ENCODE peak calls at places on chromosomes 4 and X, in six cellular contexts. U, V, E, J, K and W are unnamed samples.

GRCh38 chr4:54498661-54499111 is 159.1 kb upstream of the KIT start:
- DNase-seq in V (no peak), J (no peak), E (no peak), K (no peak), U (no peak), W (no peak)

GRCh38 chr4:7141151-7141550 is 51.2 kb upstream of the SORCS2 start:
- DNase-seq in E (no peak), K (no peak), J (no peak), V (no peak), U (no peak), W (no peak)

GRCh38 chr4:23956601-23957364 is 66.9 kb upstream of the PPARGC1A start:
- DNase-seq in K (no peak), U (no peak), V (no peak), E (no peak), J (no peak), W (no peak)

GRCh38 chrX:132127748-132128147 is at the start of gene FRMD7:
- DNase-seq in U (no peak), K (no peak), V (peak), J (no peak), E (no peak), W (no peak)

GRCh38 chr4:2332976-2333319 is 71.0 kb upstream of the MXD4 start:
- DNase-seq in U (no peak), K (no peak), E (no peak), V (no peak), J (no peak), W (peak)

GRCh38 chr4:95045429-95045828 is 287.7 kb downstream of the BMPR1B start:
- DNase-seq in J (no peak), V (no peak), E (no peak), K (no peak), U (no peak), W (no peak)

GRCh38 chr4:10765386-10765785 is 80.8 kb upstream of the CLNK start:
- DNase-seq in V (no peak), E (no peak), U (no peak), J (no peak), K (no peak), W (no peak)

GRCh38 chr4:112069110-112069509 is 76.1 kb upstream of the FAM241A start:
- DNase-seq in K (no peak), V (no peak), J (no peak), E (no peak), U (no peak), W (no peak)

GRCh38 chrX:56219702-56220101 is 12.5 kb upstream of the KLF8 start:
- DNase-seq in K (no peak), E (no peak), U (no peak), V (no peak), J (no peak), W (no peak)

GRCh38 chr4:109211671-109212070 is 90.8 kb downstream of the COL25A1 start:
- DNase-seq in K (no peak), J (no peak), E (no peak), V (no peak), U (no peak), W (no peak)

DNA sequence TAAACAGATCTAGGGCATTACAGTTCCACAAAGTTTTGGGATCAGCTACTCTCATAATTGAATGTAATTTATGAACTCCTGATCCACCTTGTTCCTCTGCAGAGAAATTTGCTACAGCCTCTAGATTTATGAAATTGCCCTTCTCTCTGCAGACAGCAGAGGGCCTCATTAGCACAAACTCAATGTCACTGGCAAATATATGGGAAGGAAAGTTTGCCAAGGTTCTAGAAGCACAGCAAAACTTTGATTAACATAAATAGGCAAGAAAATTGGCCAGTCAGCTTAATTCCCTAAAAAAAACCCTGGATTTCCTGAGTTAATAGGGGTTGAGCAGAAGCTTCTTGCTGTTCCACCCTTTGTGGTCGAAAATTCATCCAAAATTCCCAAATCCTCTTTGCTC is 31.5 kb downstream of the PRPS1 start:
- DNase-seq in U (no peak), K (no peak), E (no peak), J (peak), V (peak), W (no peak)
- TF ChIP-seq CTCF in U (peak), K (peak), E (peak), J (peak), V (peak), W (peak)

DNA sequence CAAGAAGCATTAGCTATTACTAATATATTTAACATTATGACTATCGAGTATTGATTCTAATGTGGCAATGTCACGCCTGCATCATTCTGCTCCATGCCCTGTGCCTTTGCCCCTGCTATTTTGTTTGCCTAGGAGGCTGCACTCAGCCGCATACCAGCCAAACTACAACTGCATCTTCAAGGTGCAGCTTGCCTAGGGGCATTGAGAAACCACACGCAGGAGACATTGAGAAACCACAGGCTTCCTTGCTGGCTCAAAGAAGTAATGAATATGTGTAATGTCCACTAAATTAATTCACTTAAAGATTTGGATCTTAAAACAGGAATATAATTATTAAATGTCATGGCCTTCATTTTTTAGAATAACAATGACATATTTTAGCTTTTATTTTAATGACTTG is 683.6 kb upstream of the TENM3 start:
- DNase-seq in J (no peak), K (no peak), U (no peak), V (no peak), E (no peak), W (no peak)
- TF ChIP-seq CTCF in J (no peak), K (no peak), U (no peak), V (no peak), E (no peak), W (no peak)

GRCh38 chr4:161704040-161704439 is 459.8 kb downstream of the FSTL5 start:
- DNase-seq in J (no peak), U (peak), E (no peak), V (no peak), K (no peak), W (no peak)

GRCh38 chr4:161696957-161697356 is 466.8 kb downstream of the FSTL5 start:
- DNase-seq in E (no peak), K (no peak), V (no peak), J (no peak), U (no peak), W (no peak)

GRCh38 chr4:161704653-161705052 is 459.1 kb downstream of the FSTL5 start:
- DNase-seq in E (no peak), J (no peak), U (peak), V (no peak), K (no peak), W (no peak)

GRCh38 chr4:161702287-161702686 is 461.5 kb downstream of the FSTL5 start:
- DNase-seq in V (no peak), J (no peak), K (no peak), E (no peak), U (no peak), W (no peak)
- TF ChIP-seq CTCF in V (no peak), J (no peak), K (peak), E (no peak), U (peak), W (no peak)

GRCh38 chr4:5979981-5980380 is 38.2 kb downstream of the C4orf50 start:
- DNase-seq in U (peak), J (peak), K (no peak), V (peak), E (peak), W (no peak)
- TF ChIP-seq CTCF in U (peak), J (peak), K (peak), V (peak), E (peak), W (peak)

GRCh38 chr4:170049793-170050192 is 23.6 kb upstream of the MFAP3L start:
- DNase-seq in E (no peak), J (no peak), K (no peak), U (no peak), V (no peak), W (no peak)

GRCh38 chr4:170051402-170051801 is 25.2 kb upstream of the MFAP3L start:
- DNase-seq in K (no peak), V (no peak), J (no peak), U (no peak), E (no peak), W (no peak)

GRCh38 chr4:170052919-170053318 is 26.7 kb upstream of the MFAP3L start:
- DNase-seq in V (no peak), J (no peak), K (no peak), U (no peak), E (no peak), W (no peak)

DNA sequence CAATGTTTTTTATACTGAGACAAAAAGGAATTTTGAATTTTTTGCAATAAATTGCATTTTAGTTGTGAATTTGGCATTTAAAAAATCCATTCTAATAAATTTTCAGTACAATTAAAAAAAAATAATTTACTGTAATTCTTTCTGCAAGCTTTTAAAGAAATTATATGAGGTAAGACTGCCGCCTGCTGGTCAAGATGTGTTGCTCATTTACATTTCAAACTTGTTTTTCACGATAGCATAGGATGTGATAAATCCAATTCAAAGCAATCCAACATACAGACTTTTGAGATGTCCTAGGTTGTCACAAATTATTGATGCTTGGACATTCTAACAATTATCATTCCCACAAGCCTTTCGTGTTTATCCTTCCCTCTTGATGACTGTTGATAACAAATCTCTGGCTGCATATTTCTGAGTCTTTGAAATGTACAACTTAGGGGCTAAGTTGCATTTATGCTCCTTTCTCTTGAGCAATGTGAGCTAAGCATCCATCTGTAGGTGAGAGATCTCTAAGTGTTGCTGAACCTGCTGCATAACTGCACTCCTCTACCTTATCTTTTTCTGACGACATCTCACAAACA is 21.7 kb upstream of the MFAP3L start:
- DNase-seq in K (no peak), V (peak), U (peak), J (peak), E (no peak), W (no peak)
- TF ChIP-seq CTCF in K (peak), V (peak), U (peak), J (peak), E (peak), W (peak)

DNA sequence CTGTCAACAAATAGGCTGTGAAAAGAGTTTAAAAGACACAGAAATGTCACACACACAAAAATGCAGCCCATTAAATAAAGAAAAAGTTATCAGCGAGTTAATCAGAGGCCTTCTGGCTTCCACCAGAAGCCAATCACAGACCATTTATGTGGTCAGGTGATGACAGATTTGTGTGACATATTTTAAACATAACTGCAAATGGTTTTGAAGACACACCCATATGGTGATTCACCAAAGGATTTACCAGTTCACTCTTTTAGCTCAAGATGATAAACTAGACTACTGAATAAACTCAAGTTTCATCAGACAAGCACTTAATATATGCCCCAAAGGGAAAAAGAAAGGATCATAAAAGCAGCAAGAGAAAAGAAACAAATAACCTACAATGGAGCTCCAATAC is 181.2 kb downstream of the SPANXN4 start:
- DNase-seq in U (no peak), V (no peak), K (no peak), J (no peak), E (no peak), W (no peak)
- TF ChIP-seq CTCF in U (no peak), V (no peak), K (no peak), J (no peak), E (no peak), W (no peak)

GRCh38 chr4:40733752-40734151 is 16.0 kb upstream of the NSUN7 start:
- DNase-seq in U (no peak), V (no peak), E (no peak), K (no peak), J (no peak), W (no peak)

GRCh38 chr4:40737882-40738281 is 11.9 kb upstream of the NSUN7 start:
- DNase-seq in U (no peak), E (no peak), J (no peak), V (no peak), K (no peak), W (no peak)

GRCh38 chr4:40739347-40739746 is 10.4 kb upstream of the NSUN7 start:
- DNase-seq in E (no peak), J (no peak), V (no peak), U (no peak), K (no peak), W (no peak)

GRCh38 chr4:40734497-40734896 is 15.3 kb upstream of the NSUN7 start:
- DNase-seq in J (no peak), E (no peak), V (no peak), K (no peak), U (no peak), W (no peak)

GRCh38 chr4:40736910-40737309 is 12.8 kb upstream of the NSUN7 start:
- DNase-seq in J (peak), U (no peak), V (no peak), E (no peak), K (no peak), W (no peak)
- TF ChIP-seq CTCF in J (peak), U (peak), V (peak), E (peak), K (peak), W (peak)

DNA sequence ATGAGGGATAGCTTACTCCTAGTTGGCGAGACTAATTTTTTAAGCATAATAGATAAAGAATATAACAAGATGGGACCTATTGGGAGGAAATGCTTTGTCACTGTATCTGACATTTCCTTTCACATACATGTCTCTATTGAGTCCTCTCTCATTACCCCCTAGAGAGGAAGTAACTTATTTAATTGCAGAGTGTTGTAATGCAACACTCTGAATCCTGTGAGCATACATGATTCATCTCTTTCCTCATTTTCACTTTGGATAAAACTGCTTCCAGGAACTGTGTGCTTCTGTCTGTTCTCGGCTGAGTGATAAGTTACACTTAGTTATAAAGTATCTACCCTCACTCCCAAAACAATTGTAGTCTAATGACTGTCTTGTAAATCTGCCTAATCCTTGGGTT is 266.1 kb upstream of the ANXA10 start:
- DNase-seq in V (no peak), K (no peak), J (no peak), E (no peak), U (no peak), W (no peak)
- TF ChIP-seq CTCF in V (no peak), K (no peak), J (no peak), E (no peak), U (no peak), W (no peak)

DNA sequence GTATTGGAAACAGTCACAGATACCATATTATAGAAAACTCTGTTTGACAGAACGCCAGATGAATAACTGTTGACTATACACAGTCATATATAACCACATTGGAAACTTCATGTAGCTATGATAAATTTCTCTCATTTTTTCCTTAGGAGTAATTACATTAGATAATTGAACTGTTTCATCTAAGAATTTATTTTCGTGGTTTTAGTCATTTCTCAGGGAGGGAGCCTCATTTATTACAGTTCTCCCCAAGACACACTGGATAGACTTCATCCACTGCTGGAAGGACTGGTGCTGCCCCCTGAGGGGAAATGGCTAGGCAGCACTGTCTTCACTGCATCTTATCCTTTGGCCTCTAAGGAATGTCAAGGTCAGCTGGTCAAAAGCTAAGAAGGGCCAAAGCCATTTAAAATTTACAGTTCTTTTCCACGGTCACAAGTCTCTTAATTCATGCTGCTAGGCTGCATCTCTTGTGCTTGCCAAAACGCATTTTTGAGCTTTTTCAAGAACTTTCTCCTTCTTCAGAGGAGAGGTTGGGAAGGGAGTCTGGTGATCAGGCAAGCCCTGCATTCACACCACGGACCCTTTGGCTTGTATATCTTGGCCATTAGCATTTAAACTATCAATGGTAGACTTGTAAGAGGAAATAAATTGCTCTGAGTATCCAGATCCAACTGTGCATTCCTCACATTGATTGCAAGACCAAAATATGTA is 145.1 kb downstream of the CBR4 start:
- DNase-seq in U (no peak), K (no peak), J (peak), V (no peak), E (no peak), W (peak)
- TF ChIP-seq CTCF in U (peak), K (peak), J (peak), V (no peak), E (peak), W (peak)

GRCh38 chrX:32687379-32687778 is 524.0 kb downstream of the DMD start:
- DNase-seq in K (no peak), U (no peak), V (no peak), E (no peak), J (no peak), W (no peak)
- TF ChIP-seq CTCF in K (no peak), U (no peak), V (no peak), E (no peak), J (no peak), W (no peak)